ENCODE peak calls at places on chromosomes 7 and 10, in five cellular contexts. K is ACHN, R is GM13976, V is NCI-H1092, P is tibial nerve. T is an unnamed sample.

GRCh38 chr7:120554960-120555571 is 282.1 kb downstream of the KCND2 start:
- DNase-seq in P (no peak), V (peak; percentile 65), R (peak; percentile 44), K (peak; percentile 74), T (peak; percentile 27)

GRCh38 chr10:78404296-78404695 is 370.6 kb downstream of the RPS24 start:
- DNase-seq in P (no peak), R (no peak), K (no peak), V (no peak), T (no peak)

GRCh38 chr10:103564799-103565365 is 71.4 kb downstream of the NEURL1 start:
- DNase-seq in R (peak; percentile 80), K (peak; percentile 39), P (no peak), V (no peak), T (peak; percentile 66)

GRCh38 chr10:4067552-4068254 is 282.7 kb upstream of the KLF6 start:
- DNase-seq in K (no peak), R (peak; percentile 25), V (no peak), P (no peak), T (peak; percentile 33)

GRCh38 chr10:107496594-107496993 is 332.1 kb upstream of the SORCS1 start:
- DNase-seq in R (no peak), K (no peak), P (no peak), V (no peak), T (no peak)

GRCh38 chr7:54907981-54908380 is 110.8 kb upstream of the EGFR start:
- DNase-seq in V (no peak), R (no peak), P (no peak), K (no peak), T (no peak)

GRCh38 chr10:100890696-100891271 is 22.0 kb upstream of the SLF2 start:
- DNase-seq in P (no peak), V (no peak), R (no peak), K (peak; percentile 97), T (no peak)

GRCh38 chr10:2985729-2986232 is 81.6 kb upstream of the PFKP start:
- DNase-seq in P (no peak), K (peak; percentile 72), R (no peak), V (peak; percentile 25), T (no peak)

GRCh38 chr7:156458011-156458410 is 182.6 kb upstream of the RNF32 start:
- DNase-seq in K (no peak), P (no peak), V (no peak), R (no peak), T (no peak)

GRCh38 chr7:42522227-42522991 is 285.4 kb upstream of the GLI3 start:
- DNase-seq in V (no peak), P (no peak), R (no peak), K (no peak), T (no peak)

GRCh38 chr10:683448-684071 is 5.9 kb downstream of the DIP2C start:
- DNase-seq in R (no peak), K (peak; percentile 89), P (no peak), V (no peak), T (no peak)

GRCh38 chr10:72637398-72637857 is 11.5 kb upstream of the MICU1 start:
- DNase-seq in V (no peak), P (no peak), R (peak; percentile 56), K (no peak), T (peak; percentile 47)

GRCh38 chr7:40772096-40772495 is 637.3 kb downstream of the SUGCT start:
- DNase-seq in V (no peak), P (no peak), R (no peak), K (no peak), T (no peak)

T was measured in GM10248.